ENCODE peak calls at places on chromosomes 12 and 14, in six cellular contexts. R is neural progenitor cell, D is Peyer's patch, I is left ventricle myocardium inferior, T is psoas muscle, K is mesendoderm. J is an unnamed sample. For H3K4me1, the result is how much of the 10 kb centered on the place peaks cover.

GRCh38 chr14:100554082-100554677 is 33.0 kb downstream of the BEGAIN start:
- DNase-seq in I (peak), K (no peak), R (no peak), T (no peak), D (no peak), J (peak)

GRCh38 chr12:53508534-53509199 is 1.4 kb upstream of the NPFF start:
- DNase-seq in I (peak), D (peak), K (peak), R (peak), T (peak), J (peak)

GRCh38 chr12:16939871-16940306 is 333.9 kb upstream of the LMO3 start:
- DNase-seq in K (peak), T (no peak), R (peak), D (no peak), I (no peak), J (peak)

GRCh38 chr12:109147954-109148353 is 31.6 kb downstream of the ACACB start:
- DNase-seq in I (no peak), K (no peak), T (peak), D (no peak), R (no peak), J (peak)

GRCh38 chr14:83291716-83292115 is 1758.1 kb upstream of the SEL1L start:
- DNase-seq in I (no peak), R (no peak), K (no peak), D (no peak), T (no peak), J (no peak)

GRCh38 chr12:59736786-59737185 is 141.0 kb downstream of the SLC16A7 start:
- DNase-seq in T (no peak), D (no peak), K (peak), R (no peak), I (no peak), J (no peak)

GRCh38 chr14:105913861-105914260 is 387.5 kb downstream of the TMEM121 start:
- DNase-seq in K (no peak), D (no peak), T (peak), I (peak), R (no peak), J (no peak)

GRCh38 chr14:67166450-67166853 is 22.8 kb upstream of the GARIN2 start:
- DNase-seq in T (no peak), D (no peak), I (no peak), R (peak), K (peak), J (peak)

GRCh38 chr12:10381912-10382628 is 7.8 kb downstream of the KLRK1 start:
- DNase-seq in I (no peak), K (no peak), D (no peak), R (no peak), T (no peak), J (no peak)

GRCh38 chr14:64200170-64200569 is 94.0 kb downstream of the ESR2 start:
- DNase-seq in R (no peak), I (peak), T (no peak), K (peak), D (no peak), J (no peak)

GRCh38 chr14:64196026-64196425 is 98.1 kb downstream of the ESR2 start:
- DNase-seq in D (no peak), T (no peak), K (no peak), R (no peak), I (no peak), J (no peak)

GRCh38 chr14:64196668-64197411 is 97.3 kb downstream of the ESR2 start:
- DNase-seq in R (peak), K (peak), I (peak), T (no peak), D (peak), J (no peak)

GRCh38 chr14:64198021-64198420 is 96.2 kb downstream of the ESR2 start:
- DNase-seq in K (no peak), R (no peak), I (no peak), T (no peak), D (no peak), J (no peak)

GRCh38 chr14:64198486-64198885 is 95.7 kb downstream of the ESR2 start:
- DNase-seq in D (no peak), R (no peak), I (no peak), K (no peak), T (no peak), J (no peak)
- H3K4me1 ChIP-seq in D (under half), R (under half), I (half or more), K (under half), T (under half), J (under half)

DNA sequence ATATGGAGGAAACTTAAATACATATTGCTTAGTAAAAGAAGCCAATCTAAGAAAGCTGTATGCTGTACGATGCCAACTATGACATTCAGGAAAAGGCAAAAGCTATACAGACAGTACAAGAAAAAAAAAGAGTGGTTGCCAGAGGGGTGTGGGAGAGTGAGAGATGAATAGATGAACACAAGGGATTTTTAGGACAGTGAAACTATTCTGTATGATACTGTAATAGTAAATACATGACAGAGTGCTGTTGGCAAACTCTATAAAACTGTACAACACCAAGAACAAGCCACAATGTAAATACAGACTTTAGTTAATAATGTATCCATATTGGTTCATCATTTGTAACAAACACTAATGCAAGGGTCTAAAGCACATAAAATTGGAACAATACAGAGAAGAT is 10.9 kb upstream of the MIPOL1 start:
- DNase-seq in K (no peak), D (no peak), R (no peak), I (no peak), T (no peak), J (no peak)
- H3K4me3 ChIP-seq in K (no peak), D (no peak), R (no peak), I (no peak), T (no peak), J (no peak)

DNA sequence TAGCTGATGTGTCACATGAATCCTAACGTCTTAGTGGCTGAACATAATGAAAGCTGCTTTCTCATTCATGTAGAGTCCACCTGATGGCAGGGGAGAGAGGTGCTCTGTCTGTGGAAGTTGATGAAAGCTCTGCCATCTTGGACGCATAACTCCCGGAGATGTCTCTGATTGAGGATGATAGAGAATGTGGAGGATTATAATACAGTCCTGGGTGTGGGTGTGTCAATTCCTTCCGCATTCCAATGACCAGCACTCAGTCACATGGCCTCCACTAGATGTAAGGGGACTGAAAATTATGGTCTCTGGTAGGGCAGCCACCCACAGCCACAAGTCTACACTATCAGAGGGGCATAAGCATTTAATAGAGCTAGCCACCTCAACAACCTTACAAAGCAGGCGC is 234.4 kb upstream of the CRY1 start:
- DNase-seq in K (peak), R (no peak), D (no peak), I (no peak), T (no peak), J (no peak)
- H3K4me1 ChIP-seq in K (under half), R (under half), D (under half), I (under half), T (under half), J (under half)

GRCh38 chr12:56103823-56104108 is 593 bp upstream of the PA2G4 start:
- DNase-seq in R (no peak), D (no peak), I (no peak), T (no peak), K (no peak), J (no peak)

GRCh38 chr12:56104109-56104814 is at the start of gene PA2G4:
- DNase-seq in R (peak), K (peak), I (peak), T (peak), D (peak), J (peak)

GRCh38 chr12:56102683-56103065 is 1.7 kb upstream of the PA2G4 start:
- DNase-seq in K (no peak), D (no peak), R (no peak), T (no peak), I (no peak), J (no peak)

GRCh38 chr12:56104815-56105476 is 587 bp downstream of the PA2G4 start:
- DNase-seq in I (no peak), D (no peak), R (no peak), T (peak), K (peak), J (peak)

DNA sequence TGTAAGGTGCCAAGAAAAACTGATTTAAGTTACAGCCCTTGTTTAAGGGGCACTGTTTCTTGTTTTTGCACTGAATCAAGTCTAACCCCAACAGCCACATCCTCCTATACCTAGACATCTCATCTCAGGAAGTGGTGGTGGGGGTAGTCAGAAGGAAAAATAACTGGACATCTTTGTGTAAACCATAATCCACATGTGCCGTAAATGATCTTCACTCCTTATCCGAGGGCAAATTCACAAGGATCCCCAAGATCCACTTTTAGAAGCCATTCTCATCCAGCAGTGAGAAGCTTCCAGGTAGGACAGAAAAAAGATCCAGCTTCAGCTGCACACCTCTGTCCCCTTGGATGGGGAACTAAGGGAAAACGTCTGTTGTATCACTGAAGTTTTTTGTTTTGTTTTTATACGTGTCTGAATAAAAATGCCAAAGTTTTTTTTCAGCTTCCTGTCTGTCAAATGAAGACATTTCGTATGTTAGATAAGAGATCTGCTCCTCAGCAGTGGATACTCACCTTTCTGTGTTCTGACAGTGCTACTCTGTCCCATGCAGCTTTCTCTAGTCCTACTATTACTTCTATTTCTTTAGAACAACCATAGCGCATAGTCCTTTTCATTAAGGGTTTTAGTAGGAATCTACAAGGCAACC is 1.2 kb upstream of the PA2G4 start:
- DNase-seq in I (no peak), K (no peak), D (no peak), R (no peak), T (no peak), J (peak)
- H3K4me3 ChIP-seq in I (peak), K (no peak), D (no peak), R (peak), T (peak), J (no peak)

DNA sequence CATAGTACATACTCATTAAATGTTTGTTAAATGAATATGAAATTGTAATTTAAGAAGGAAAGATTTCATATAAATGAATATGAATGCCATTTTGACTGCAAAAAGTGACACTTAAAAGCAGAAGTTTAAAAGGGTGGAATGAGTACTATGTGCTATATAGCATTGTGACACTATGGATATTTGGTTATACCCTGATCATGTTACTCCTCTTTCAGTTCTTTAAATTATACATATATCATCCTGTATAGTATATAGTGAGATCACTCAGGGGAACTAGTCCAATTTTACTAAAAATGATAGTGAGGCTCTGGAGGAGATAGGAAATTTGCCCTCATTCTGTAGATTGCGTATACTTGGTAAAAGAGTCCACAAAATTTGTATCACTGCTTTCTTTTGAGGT is 155.7 kb upstream of the BTG1 start:
- DNase-seq in T (no peak), R (no peak), D (no peak), K (no peak), I (no peak), J (no peak)
- H3K4me1 ChIP-seq in T (under half), R (under half), D (under half), K (under half), I (under half), J (under half)

GRCh38 chr14:55417955-55418354 is 6.3 kb upstream of the ATG14 start:
- DNase-seq in R (no peak), I (no peak), D (no peak), K (peak), T (no peak), J (peak)

GRCh38 chr14:55414551-55414950 is 2.9 kb upstream of the ATG14 start:
- DNase-seq in R (no peak), I (no peak), K (no peak), T (no peak), D (no peak), J (no peak)

GRCh38 chr14:55416866-55417265 is 5.2 kb upstream of the ATG14 start:
- DNase-seq in K (peak), D (no peak), R (peak), I (no peak), T (no peak), J (no peak)

GRCh38 chr14:55411426-55412389 is at the start of gene ATG14:
- DNase-seq in K (peak), T (peak), R (peak), I (peak), D (peak), J (peak)

GRCh38 chr14:55412686-55413085 is 1.1 kb upstream of the ATG14 start:
- DNase-seq in K (peak), R (no peak), D (no peak), T (no peak), I (no peak), J (peak)
- H3K4me3 ChIP-seq in K (no peak), R (no peak), D (no peak), T (peak), I (peak), J (no peak)

J was measured in small intestine.